ENCODE peak calls at places on chromosomes 16 and 17, in four cellular contexts. One of them, this sample, is unnamed.

GRCh38 chr17:37406635-37407455 is at the start of the genes ACACA and TADA2A:
- DNase-seq in CD8-positive, alpha-beta T cell: peak; percentile 63
- DNase-seq in Peyer's patch: peak; percentile 90
- DNase-seq in ovary: peak; percentile 81
- DNase-seq in this sample: peak; percentile 93

GRCh38 chr16:80846275-80847013 is 42.0 kb upstream of the CDYL2 start:
- DNase-seq in ovary: no peak
- DNase-seq in Peyer's patch: no peak
- DNase-seq in CD8-positive, alpha-beta T cell: no peak
- DNase-seq in this sample: no peak

GRCh38 chr16:23082161-23082788 is 67.0 kb downstream of the USP31 start:
- DNase-seq in CD8-positive, alpha-beta T cell: no peak
- DNase-seq in Peyer's patch: no peak
- DNase-seq in ovary: no peak
- DNase-seq in this sample: no peak

GRCh38 chr16:80938035-80938927 is 68.4 kb downstream of the CMC2 start:
- DNase-seq in CD8-positive, alpha-beta T cell: no peak
- DNase-seq in Peyer's patch: no peak
- DNase-seq in ovary: peak; percentile 55
- DNase-seq in this sample: no peak

GRCh38 chr17:14078027-14078426 is 8.7 kb downstream of the COX10 start:
- DNase-seq in CD8-positive, alpha-beta T cell: no peak
- DNase-seq in ovary: no peak
- DNase-seq in Peyer's patch: no peak
- DNase-seq in this sample: no peak

GRCh38 chr17:66654341-66654740 is 180.6 kb upstream of the CACNG5 start:
- DNase-seq in CD8-positive, alpha-beta T cell: no peak
- DNase-seq in Peyer's patch: no peak
- DNase-seq in ovary: no peak
- DNase-seq in this sample: no peak

GRCh38 chr16:58511933-58512815 is 3.1 kb upstream of the SETD6 start:
- DNase-seq in ovary: peak; percentile 75
- DNase-seq in Peyer's patch: peak; percentile 86
- DNase-seq in CD8-positive, alpha-beta T cell: peak; percentile 80
- DNase-seq in this sample: peak; percentile 87

GRCh38 chr17:3588104-3588503 is 21.1 kb downstream of the TRPV1 start:
- DNase-seq in CD8-positive, alpha-beta T cell: no peak
- DNase-seq in Peyer's patch: no peak
- DNase-seq in ovary: no peak
- DNase-seq in this sample: no peak

GRCh38 chr17:77002103-77003045 is 134.2 kb downstream of the MGAT5B start:
- DNase-seq in CD8-positive, alpha-beta T cell: no peak
- DNase-seq in Peyer's patch: no peak
- DNase-seq in ovary: no peak
- DNase-seq in this sample: no peak

GRCh38 chr17:70961341-70961740 is 792.0 kb downstream of the KCNJ2 start:
- DNase-seq in CD8-positive, alpha-beta T cell: no peak
- DNase-seq in Peyer's patch: no peak
- DNase-seq in ovary: no peak
- DNase-seq in this sample: no peak

GRCh38 chr17:79838541-79839274 is 532 bp downstream of the CBX4 start:
- DNase-seq in Peyer's patch: peak; percentile 78
- DNase-seq in CD8-positive, alpha-beta T cell: peak; percentile 40
- DNase-seq in ovary: peak; percentile 73
- DNase-seq in this sample: peak; percentile 82

GRCh38 chr17:64420143-64420670 is 28.7 kb upstream of the MILR1 start:
- DNase-seq in Peyer's patch: no peak
- DNase-seq in CD8-positive, alpha-beta T cell: no peak
- DNase-seq in ovary: no peak
- DNase-seq in this sample: peak; percentile 13

GRCh38 chr17:43723697-43724359 is 34.8 kb downstream of the SOST start:
- DNase-seq in Peyer's patch: no peak
- DNase-seq in CD8-positive, alpha-beta T cell: no peak
- DNase-seq in ovary: no peak
- DNase-seq in this sample: no peak

GRCh38 chr17:64657610-64658125 is 4.4 kb downstream of the SMURF2 start:
- DNase-seq in Peyer's patch: no peak
- DNase-seq in ovary: no peak
- DNase-seq in CD8-positive, alpha-beta T cell: no peak
- DNase-seq in this sample: no peak

GRCh38 chr17:73969956-73970355 is 233.5 kb upstream of the RPL38 start:
- DNase-seq in Peyer's patch: no peak
- DNase-seq in ovary: no peak
- DNase-seq in CD8-positive, alpha-beta T cell: no peak
- DNase-seq in this sample: peak; percentile 80

DNA sequence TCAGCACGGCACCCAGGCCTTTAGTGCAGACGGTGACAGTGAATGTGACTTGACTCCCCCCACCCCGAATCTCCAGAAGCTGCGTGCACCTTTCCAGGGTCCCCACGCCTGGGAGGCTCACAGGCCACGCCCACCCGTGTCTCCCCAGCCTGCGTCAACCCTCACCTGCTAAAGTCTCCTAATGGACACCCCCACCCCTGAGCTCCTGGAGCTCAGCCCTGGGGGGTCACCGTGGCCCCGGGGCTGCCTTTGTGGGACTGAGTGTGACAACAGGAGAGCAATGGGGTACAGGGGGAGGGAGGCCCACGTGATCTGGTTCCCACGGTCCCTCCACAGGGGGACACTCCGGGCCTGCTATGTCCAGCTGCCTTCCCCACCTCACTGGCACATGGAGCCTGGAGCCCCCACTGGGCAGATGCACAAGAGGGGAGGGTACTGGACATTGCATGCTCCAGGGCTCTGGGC is 7.4 kb upstream of the FASN start:
- DNase-seq in ovary: peak; percentile 38
- DNase-seq in Peyer's patch: no peak
- DNase-seq in CD8-positive, alpha-beta T cell: no peak
- DNase-seq in this sample: no peak
- H3K4me1 ChIP-seq in ovary: no peaks in the 10 kb centered on the region
- H3K4me1 ChIP-seq in Peyer's patch: peaks cover 19% of the 10 kb centered on the region
- H3K4me1 ChIP-seq in CD8-positive, alpha-beta T cell: peaks cover 22% of the 10 kb centered on the region
- H3K4me1 ChIP-seq in this sample: peaks cover 44% of the 10 kb centered on the region

GRCh38 chr16:56357291-56357764 is 68.0 kb downstream of the AMFR start:
- DNase-seq in CD8-positive, alpha-beta T cell: no peak
- DNase-seq in Peyer's patch: peak; percentile 49
- DNase-seq in ovary: peak; percentile 53
- DNase-seq in this sample: no peak

GRCh38 chr16:56354746-56355145 is 70.6 kb downstream of the AMFR start:
- DNase-seq in Peyer's patch: no peak
- DNase-seq in CD8-positive, alpha-beta T cell: no peak
- DNase-seq in ovary: peak; percentile 36
- DNase-seq in this sample: no peak

GRCh38 chr16:56356276-56357241 is 68.8 kb downstream of the AMFR start:
- DNase-seq in Peyer's patch: peak; percentile 81
- DNase-seq in ovary: peak; percentile 85
- DNase-seq in CD8-positive, alpha-beta T cell: peak; percentile 40
- DNase-seq in this sample: peak; percentile 89

GRCh38 chr16:56355221-56355620 is 70.1 kb downstream of the AMFR start:
- DNase-seq in ovary: peak; percentile 35
- DNase-seq in CD8-positive, alpha-beta T cell: no peak
- DNase-seq in Peyer's patch: no peak
- DNase-seq in this sample: no peak

DNA sequence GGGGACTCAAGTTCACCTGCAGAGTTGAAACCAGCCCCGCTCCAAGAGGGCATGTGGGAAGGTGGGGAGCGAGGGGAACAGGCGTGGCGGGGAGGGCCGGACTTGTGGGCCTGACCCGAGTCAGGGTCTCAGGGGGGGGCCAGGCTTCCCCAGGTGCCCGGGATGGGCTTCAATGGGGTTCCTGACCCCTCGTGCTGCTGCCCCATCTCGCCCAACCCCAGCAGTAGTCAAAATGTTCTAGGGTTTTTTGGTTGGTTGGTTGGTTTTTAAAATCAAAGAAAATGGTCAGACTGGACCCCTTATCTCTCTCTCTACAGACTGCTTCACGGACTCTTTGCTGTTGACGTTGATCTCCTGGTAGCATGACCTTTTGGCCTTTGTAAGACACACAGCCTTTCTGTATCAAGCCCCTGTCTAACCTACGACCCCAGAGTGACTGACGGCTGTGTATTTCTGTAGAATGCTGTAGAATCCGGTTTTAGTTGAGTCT is 69.5 kb downstream of the AMFR start:
- DNase-seq in Peyer's patch: peak; percentile 46
- DNase-seq in CD8-positive, alpha-beta T cell: no peak
- DNase-seq in ovary: peak; percentile 41
- DNase-seq in this sample: peak; percentile 43
- H3K4me3 ChIP-seq in Peyer's patch: no peak overlapping the region
- H3K4me3 ChIP-seq in CD8-positive, alpha-beta T cell: no peak overlapping the region
- H3K4me3 ChIP-seq in ovary: no peak overlapping the region
- H3K4me3 ChIP-seq in this sample: no peak overlapping the region

DNA sequence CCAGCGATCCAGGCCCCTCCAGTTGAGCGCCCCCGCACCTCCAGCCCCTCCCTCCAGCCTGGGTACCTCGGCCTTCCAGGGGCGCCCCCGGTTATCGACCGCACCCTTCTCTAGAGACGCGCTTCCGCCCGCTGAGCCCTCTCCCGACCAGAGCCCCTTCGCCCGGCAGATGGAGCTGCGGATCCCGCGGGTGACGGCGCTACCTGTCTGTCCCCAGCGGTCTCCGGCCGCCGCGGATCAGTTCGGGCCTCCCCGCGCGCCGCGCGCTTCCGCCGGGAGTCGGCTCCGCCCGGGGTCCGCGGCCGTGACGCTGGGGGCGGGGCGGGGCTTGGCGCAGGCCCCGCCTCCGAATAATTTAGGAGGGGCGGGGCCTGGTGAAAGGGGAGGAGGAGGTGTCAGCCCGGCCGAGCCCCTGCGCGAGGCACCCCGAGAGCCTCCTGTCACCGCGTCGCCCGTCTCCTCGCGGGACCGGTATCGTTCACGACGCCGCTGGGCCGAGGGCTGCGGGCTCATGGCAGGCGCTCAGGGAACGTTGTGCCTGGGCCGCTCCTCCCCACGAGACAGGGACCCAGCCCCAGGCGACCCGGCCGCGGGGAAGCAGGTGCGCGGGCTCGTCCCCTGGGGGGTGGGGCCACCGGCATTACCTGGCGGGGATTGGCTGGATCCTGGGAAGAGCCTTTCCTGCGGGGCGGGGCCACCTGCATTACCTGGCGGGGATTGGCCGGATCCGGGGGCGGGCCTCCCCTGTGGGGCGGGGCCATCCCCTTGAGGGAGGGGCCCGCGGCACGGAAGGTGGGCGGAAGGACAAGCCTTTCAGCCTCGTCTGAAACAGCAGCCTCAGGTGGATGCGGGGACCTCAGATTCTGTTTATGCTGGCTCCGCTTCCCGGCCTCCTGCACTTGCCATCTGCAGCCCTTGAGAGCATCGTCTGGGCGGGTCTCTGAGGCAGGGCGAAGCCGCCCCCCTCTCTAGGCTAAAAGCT is at the start of gene SPATA2L:
- DNase-seq in Peyer's patch: peak; percentile 99
- DNase-seq in CD8-positive, alpha-beta T cell: peak; percentile 96
- DNase-seq in ovary: peak; percentile 92
- DNase-seq in this sample: peak; percentile 98
- TF ChIP-seq CTCF in Peyer's patch: peak; percentile 17
- TF ChIP-seq CTCF in CD8-positive, alpha-beta T cell: peak; percentile 54
- TF ChIP-seq CTCF in ovary: peak; percentile 15
- TF ChIP-seq CTCF in this sample: no peak

DNA sequence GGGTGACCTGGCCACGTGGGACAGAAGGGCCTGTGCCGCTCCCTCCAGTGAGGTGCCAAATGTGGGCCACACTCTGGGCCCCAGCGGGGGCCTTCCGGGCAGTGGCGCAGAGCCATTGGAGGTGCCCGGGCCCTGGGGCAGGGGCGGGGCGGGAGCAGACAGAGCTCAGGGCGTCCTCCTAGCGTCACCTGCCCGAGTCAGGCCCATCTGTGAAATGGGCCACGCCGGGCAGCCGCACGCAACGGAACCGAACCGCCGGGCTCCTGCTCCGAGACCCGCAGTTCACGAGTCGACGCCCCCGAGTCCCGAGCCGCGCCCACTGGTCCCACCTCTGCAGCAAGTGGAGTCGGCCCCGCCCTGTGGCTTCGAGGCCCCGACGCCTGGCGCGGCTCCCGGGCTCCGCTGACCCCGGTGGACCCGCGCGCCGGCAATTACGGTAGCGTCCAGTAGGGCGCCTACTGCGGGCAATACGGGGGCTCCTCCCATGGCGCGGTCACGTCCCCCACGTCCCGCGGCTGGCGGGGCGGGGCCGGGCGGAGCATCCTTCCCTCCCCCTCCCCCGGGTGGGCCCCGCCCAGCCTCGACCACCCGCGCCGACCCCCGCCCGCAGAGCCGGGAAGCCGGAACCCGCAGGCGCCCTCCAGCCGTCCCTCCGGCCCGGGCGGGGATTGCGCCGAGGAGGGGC is 1.9 kb downstream of the SLC16A3 start:
- DNase-seq in ovary: peak; percentile 92
- DNase-seq in Peyer's patch: peak; percentile 93
- DNase-seq in CD8-positive, alpha-beta T cell: no peak
- DNase-seq in this sample: peak; percentile 94
- H3K4me1 ChIP-seq in ovary: peaks cover 16% of the 10 kb centered on the region
- H3K4me1 ChIP-seq in Peyer's patch: peaks cover 14% of the 10 kb centered on the region
- H3K4me1 ChIP-seq in CD8-positive, alpha-beta T cell: peaks cover 42% of the 10 kb centered on the region
- H3K4me1 ChIP-seq in this sample: peaks cover 37% of the 10 kb centered on the region

DNA sequence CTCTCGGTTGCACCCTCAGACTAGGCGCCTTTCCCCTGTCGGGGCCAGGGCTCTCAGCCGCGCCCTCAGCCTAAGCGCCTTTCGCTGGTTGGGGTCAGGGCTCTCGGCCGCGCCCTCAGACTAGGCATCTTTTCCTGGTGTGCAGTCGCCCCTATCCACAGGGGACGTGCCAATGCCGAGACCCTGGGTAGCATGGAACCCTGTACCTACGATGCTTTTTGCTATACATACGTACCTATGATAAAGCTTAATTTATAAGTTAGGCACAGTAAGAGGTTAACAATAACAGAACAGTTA is 9.1 kb downstream of the ACSF3 start:
- DNase-seq in Peyer's patch: no peak
- DNase-seq in CD8-positive, alpha-beta T cell: no peak
- DNase-seq in ovary: no peak
- DNase-seq in this sample: no peak
- H3K4me3 ChIP-seq in Peyer's patch: no peak overlapping the region
- H3K4me3 ChIP-seq in CD8-positive, alpha-beta T cell: no peak overlapping the region
- H3K4me3 ChIP-seq in ovary: no peak overlapping the region
- H3K4me3 ChIP-seq in this sample: no peak overlapping the region

This sample was measured in upper lobe of right lung.